ENCODE peak calls at places on chromosomes 16 and 17, in seven cellular contexts. F is tibial artery; D is heart left ventricle; Y is lung; J is neural progenitor cell; W is CD8-positive, alpha-beta memory T cell; N is HCT116. P is an unnamed sample.
A peak's percentile ranks its signal among the peaks of the same experiment; 100 is the strongest.

GRCh38 chr16:85859818-85860125 is 39.2 kb upstream of the IRF8 start:
- DNase-seq in F (peak; percentile 49), D (no peak), Y (no peak), J (no peak), W (no peak), N (no peak), P (no peak)

GRCh38 chr16:70418274-70418992 is 20.5 kb downstream of the ST3GAL2 start:
- DNase-seq in F (no peak), D (no peak), Y (no peak), J (no peak), W (no peak), N (no peak), P (peak; percentile 45)

GRCh38 chr17:57242148-57242547 is 14.2 kb upstream of the MSI2 start:
- DNase-seq in F (no peak), D (peak; percentile 56), Y (no peak), J (no peak), W (no peak), N (no peak), P (no peak)

GRCh38 chr16:27383511-27384243 is 18.3 kb upstream of the IL21R start:
- DNase-seq in F (peak; percentile 72), D (peak; percentile 70), Y (no peak), J (no peak), W (no peak), N (no peak), P (no peak)

GRCh38 chr16:68642436-68643064 is 2.6 kb upstream of the CDH3 start:
- DNase-seq in F (no peak), D (no peak), Y (peak; percentile 67), J (peak; percentile 91), W (no peak), N (no peak), P (no peak)

GRCh38 chr17:68344701-68345136 is 53.4 kb downstream of the ARSG start:
- DNase-seq in F (no peak), D (no peak), Y (no peak), J (peak; percentile 69), W (peak; percentile 70), N (no peak), P (peak; percentile 30)

GRCh38 chr16:19926449-19927390 is 42.1 kb upstream of the GPRC5B start:
- DNase-seq in F (no peak), D (no peak), Y (no peak), J (no peak), W (no peak), N (peak; percentile 50), P (no peak)

GRCh38 chr16:73560497-73560896 is 512.6 kb upstream of the ZFHX3 start:
- DNase-seq in F (no peak), D (no peak), Y (no peak), J (no peak), W (no peak), N (no peak), P (no peak)

GRCh38 chr17:2054740-2055493 is at the start of gene HIC1:
- DNase-seq in F (peak; percentile 87), D (peak; percentile 86), Y (peak; percentile 72), J (peak; percentile 90), W (peak; percentile 84), N (no peak), P (peak; percentile 56)

GRCh38 chr17:67990909-67991308 is 5.4 kb downstream of the C17orf58 start:
- DNase-seq in F (no peak), D (no peak), Y (no peak), J (no peak), W (no peak), N (no peak), P (no peak)

GRCh38 chr16:30895592-30896202 is 717 bp upstream of the CTF1 start:
- DNase-seq in F (no peak), D (no peak), Y (no peak), J (no peak), W (no peak), N (peak; percentile 34), P (no peak)

GRCh38 chr17:42673885-42674754 is 2.7 kb downstream of the PLEKHH3 start:
- DNase-seq in F (peak; percentile 88), D (peak; percentile 87), Y (peak; percentile 66), J (peak; percentile 74), W (peak; percentile 60), N (no peak), P (no peak)

GRCh38 chr17:1783271-1783670 is 21.4 kb downstream of the SERPINF1 start:
- DNase-seq in F (peak; percentile 83), D (peak; percentile 57), Y (no peak), J (no peak), W (no peak), N (no peak), P (no peak)

GRCh38 chr16:84175351-84176081 is 11.3 kb downstream of the TAF1C start:
- DNase-seq in F (no peak), D (peak; percentile 57), Y (peak; percentile 43), J (peak; percentile 79), W (no peak), N (no peak), P (peak; percentile 53)

GRCh38 chr17:1597861-1598342 is 30.7 kb downstream of the SLC43A2 start:
- DNase-seq in F (no peak), D (no peak), Y (no peak), J (no peak), W (no peak), N (no peak), P (no peak)

GRCh38 chr16:67865318-67865717 is 7.5 kb upstream of the EDC4 start:
- DNase-seq in F (no peak), D (no peak), Y (no peak), J (peak; percentile 61), W (no peak), N (no peak), P (peak; percentile 9)

GRCh38 chr17:39794249-39794970 is 56.7 kb downstream of the GRB7 start:
- DNase-seq in F (no peak), D (no peak), Y (no peak), J (no peak), W (peak; percentile 57), N (no peak), P (peak; percentile 90)

GRCh38 chr16:10994571-10994970 is 50.2 kb downstream of the CLEC16A start:
- DNase-seq in F (no peak), D (no peak), Y (no peak), J (no peak), W (no peak), N (no peak), P (no peak)

DNA sequence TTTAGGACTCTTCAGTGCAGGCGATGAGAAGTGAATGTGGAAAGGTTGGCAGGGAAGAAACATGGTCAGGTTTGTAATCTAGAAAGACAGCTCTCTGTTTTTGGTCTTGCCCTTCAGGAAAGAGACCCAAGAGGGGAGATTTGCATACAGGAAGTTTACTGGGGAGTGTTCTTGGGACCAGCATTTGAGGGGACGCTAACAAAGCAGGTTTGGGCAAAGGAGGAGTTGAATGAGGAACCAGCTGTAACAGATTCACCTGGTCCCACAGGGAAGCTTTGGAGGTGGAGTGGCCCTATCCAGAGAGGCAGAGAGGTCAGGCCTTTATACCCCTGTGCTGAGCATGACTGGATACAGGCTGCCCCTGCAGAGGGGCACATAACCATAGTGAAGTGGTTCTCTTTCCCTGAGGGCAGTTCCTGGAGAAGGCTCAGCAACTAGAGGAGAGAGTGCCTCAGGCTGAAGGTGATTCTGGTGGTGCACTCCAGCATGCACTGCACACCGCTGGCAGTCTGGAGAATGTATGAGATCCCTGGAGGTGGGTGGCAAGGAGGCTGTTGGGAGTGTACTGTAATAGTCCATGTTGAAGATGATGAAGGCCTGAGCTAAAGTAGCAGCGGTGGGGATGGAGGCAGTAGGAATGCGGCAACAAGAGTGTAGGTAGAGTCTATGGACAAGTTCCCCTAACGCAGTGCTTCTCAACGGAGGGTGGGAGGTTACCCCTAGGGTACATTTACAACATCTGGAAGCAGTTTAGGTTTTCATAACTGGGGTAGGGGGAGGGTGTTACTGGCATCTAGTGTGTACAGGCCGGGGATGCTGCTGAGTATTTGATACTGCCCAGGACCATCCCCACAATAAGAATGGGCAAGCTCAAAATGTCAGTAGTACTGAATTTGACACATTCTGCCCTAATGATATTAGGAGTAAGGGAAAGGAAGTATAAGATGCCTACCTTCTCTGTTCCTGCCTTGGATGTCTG is 37.2 kb downstream of the MAP2K6 start:
- DNase-seq in F (no peak), D (no peak), Y (no peak), J (no peak), W (no peak), N (no peak), P (no peak)
- H3K4me1 ChIP-seq in F (no peaks in the 10 kb centered on the region), D (peaks cover 7% of the 10 kb centered on the region), Y (peaks cover 4% of the 10 kb centered on the region), J (peaks cover 58% of the 10 kb centered on the region), W (no peaks in the 10 kb centered on the region), N (no peaks in the 10 kb centered on the region), P (no peaks in the 10 kb centered on the region)

GRCh38 chr17:82943339-82943738 is 103.5 kb upstream of the ZNF750 start:
- DNase-seq in F (peak; percentile 56), D (no peak), Y (no peak), J (no peak), W (peak; percentile 42), N (no peak), P (no peak)

GRCh38 chr17:82941021-82942001 is 101.5 kb upstream of the ZNF750 start:
- DNase-seq in F (peak; percentile 64), D (no peak), Y (no peak), J (no peak), W (peak; percentile 35), N (no peak), P (no peak)

GRCh38 chr17:82940226-82941020 is 100.6 kb upstream of the ZNF750 start:
- DNase-seq in F (peak; percentile 51), D (no peak), Y (no peak), J (no peak), W (peak; percentile 39), N (no peak), P (no peak)

GRCh38 chr17:82943751-82944150 is 103.9 kb upstream of the ZNF750 start:
- DNase-seq in F (peak; percentile 50), D (no peak), Y (no peak), J (no peak), W (no peak), N (no peak), P (no peak)

GRCh38 chr17:82942166-82943130 is 102.6 kb upstream of the ZNF750 start:
- DNase-seq in F (peak; percentile 40), D (no peak), Y (no peak), J (no peak), W (peak; percentile 36), N (no peak), P (no peak)
- H3K9me3 ChIP-seq in F (no peaks in the 10 kb centered on the region), D (peaks cover 26% of the 10 kb centered on the region), Y (peaks cover 14% of the 10 kb centered on the region), J (peaks cover 18% of the 10 kb centered on the region), W (peaks cover 13% of the 10 kb centered on the region), N (peaks cover 23% of the 10 kb centered on the region), P (peaks cover 23% of the 10 kb centered on the region)

GRCh38 chr17:55281592-55282378 is 17.0 kb downstream of the HLF start:
- DNase-seq in F (no peak), D (no peak), Y (no peak), J (no peak), W (no peak), N (no peak), P (no peak)

GRCh38 chr17:55279203-55279602 is 14.4 kb downstream of the HLF start:
- DNase-seq in F (no peak), D (no peak), Y (no peak), J (no peak), W (no peak), N (no peak), P (no peak)

GRCh38 chr17:55275894-55276804 is 11.4 kb downstream of the HLF start:
- DNase-seq in F (no peak), D (no peak), Y (no peak), J (no peak), W (no peak), N (no peak), P (no peak)

GRCh38 chr17:55279788-55280579 is 15.2 kb downstream of the HLF start:
- DNase-seq in F (no peak), D (no peak), Y (no peak), J (no peak), W (no peak), N (no peak), P (no peak)

GRCh38 chr17:55278173-55278748 is 13.5 kb downstream of the HLF start:
- DNase-seq in F (no peak), D (no peak), Y (no peak), J (no peak), W (no peak), N (no peak), P (no peak)
- H3K4me1 ChIP-seq in F (peaks cover 64% of the 10 kb centered on the region), D (peaks cover 86% of the 10 kb centered on the region), Y (peaks cover 11% of the 10 kb centered on the region), J (no peaks in the 10 kb centered on the region), W (no peaks in the 10 kb centered on the region), N (peaks cover 16% of the 10 kb centered on the region), P (no peaks in the 10 kb centered on the region)

GRCh38 chr16:35142147-35142808 is 1682.9 kb downstream of the TP53TG3F start:
- DNase-seq in F (peak; percentile 45), D (no peak), Y (no peak), J (no peak), W (no peak), N (no peak), P (no peak)
- H3K9me3 ChIP-seq in F (no peaks in the 10 kb centered on the region), D (no peaks in the 10 kb centered on the region), Y (peaks cover 42% of the 10 kb centered on the region), J (no peaks in the 10 kb centered on the region), W (no peaks in the 10 kb centered on the region), N (no peaks in the 10 kb centered on the region), P (peaks cover 10% of the 10 kb centered on the region)

P was measured in CD4-positive, CD25-positive, alpha-beta regulatory T cell.